ENCODE peak calls at places on chromosomes 5 and 9, in five cellular contexts. J is HCT116, M is A549, R is K562, U is HepG2. K is an unnamed sample. For H3K4me1, the result is how much of the 10 kb centered on the place peaks cover.

GRCh38 chr5:5278815-5279381 is 138.8 kb downstream of the ADAMTS16 start:
- DNase-seq in J (no peak), M (peak), R (no peak), U (no peak), K (no peak)

GRCh38 chr5:54567996-54568395 is 50.4 kb downstream of the SNX18 start:
- DNase-seq in J (no peak), M (no peak), R (no peak), U (no peak), K (no peak)

GRCh38 chr5:155732587-155733376 is 594.2 kb upstream of the SGCD start:
- DNase-seq in J (no peak), M (no peak), R (no peak), U (no peak), K (no peak)

GRCh38 chr5:144142030-144142825 is 28.2 kb downstream of the YIPF5 start:
- DNase-seq in J (peak), M (peak), R (peak), U (peak), K (peak)

GRCh38 chr5:127430627-127431026 is 86.8 kb upstream of the PRRC1 start:
- DNase-seq in J (no peak), M (no peak), R (no peak), U (no peak), K (no peak)

GRCh38 chr5:81254886-81255285 is 21.8 kb downstream of the CKMT2 start:
- DNase-seq in J (no peak), M (no peak), R (no peak), U (no peak), K (no peak)

GRCh38 chr9:109001275-109001676 is 12.0 kb downstream of the CTNNAL1 start:
- DNase-seq in J (peak), M (peak), R (no peak), U (peak), K (no peak)

GRCh38 chr5:179668404-179668803 is 12.4 kb downstream of the CBY3 start:
- DNase-seq in J (peak), M (peak), R (peak), U (peak), K (peak)

GRCh38 chr9:137050570-137050969 is 3.3 kb downstream of the ENTPD2 start:
- DNase-seq in J (no peak), M (no peak), R (no peak), U (no peak), K (no peak)
- H3K4me1 ChIP-seq in J (under half), M (under half), R (half or more), U (under half), K (under half)

DNA sequence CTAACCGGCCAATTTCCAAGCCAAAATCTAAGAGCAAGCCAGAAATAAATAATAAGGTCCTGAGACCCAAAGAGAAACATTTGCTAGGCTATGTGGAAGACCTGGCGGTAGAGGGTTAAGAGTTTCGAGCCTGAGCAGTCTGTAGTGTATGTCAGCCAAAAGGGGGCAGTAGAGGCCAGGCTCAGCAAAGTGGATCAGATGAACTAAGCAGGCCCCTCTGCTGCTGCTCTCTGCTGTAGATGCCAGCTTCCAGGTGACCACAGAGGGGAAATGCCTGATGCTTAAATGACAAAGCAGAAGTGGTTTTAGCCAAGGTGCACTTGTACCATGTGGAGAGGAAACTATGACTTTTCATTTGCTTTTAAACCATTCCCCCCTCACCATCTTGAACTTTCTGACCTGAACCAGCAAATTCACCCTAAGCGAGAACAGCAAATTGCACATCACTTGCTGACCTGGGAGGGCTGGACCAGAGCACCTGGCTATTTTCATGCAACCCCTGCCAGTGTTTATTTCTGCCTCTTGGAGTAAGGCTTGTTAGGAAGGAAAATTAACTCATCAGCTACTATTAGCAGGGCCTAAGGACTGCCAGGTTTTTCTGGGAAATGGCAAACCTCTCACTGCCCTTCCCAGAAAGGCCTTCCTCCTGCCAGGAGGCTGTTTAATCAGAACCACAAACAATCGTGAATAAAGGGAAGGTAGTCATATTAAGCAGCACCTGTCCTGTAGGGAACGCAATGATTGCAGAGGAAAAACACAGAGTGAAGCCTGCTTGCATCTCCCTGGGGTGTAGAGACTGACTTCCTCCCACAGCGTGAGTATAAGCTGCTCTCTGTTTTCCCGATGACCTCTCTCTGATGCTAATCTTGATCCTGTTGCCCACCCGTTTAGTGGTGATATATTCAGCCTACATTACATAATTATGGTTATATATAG is 818.2 kb downstream of the TLR4 start:
- DNase-seq in J (no peak), M (peak), R (peak), U (peak), K (peak)
- TF ChIP-seq CTCF in J (peak), M (peak), R (no peak), U (peak), K (peak)

DNA sequence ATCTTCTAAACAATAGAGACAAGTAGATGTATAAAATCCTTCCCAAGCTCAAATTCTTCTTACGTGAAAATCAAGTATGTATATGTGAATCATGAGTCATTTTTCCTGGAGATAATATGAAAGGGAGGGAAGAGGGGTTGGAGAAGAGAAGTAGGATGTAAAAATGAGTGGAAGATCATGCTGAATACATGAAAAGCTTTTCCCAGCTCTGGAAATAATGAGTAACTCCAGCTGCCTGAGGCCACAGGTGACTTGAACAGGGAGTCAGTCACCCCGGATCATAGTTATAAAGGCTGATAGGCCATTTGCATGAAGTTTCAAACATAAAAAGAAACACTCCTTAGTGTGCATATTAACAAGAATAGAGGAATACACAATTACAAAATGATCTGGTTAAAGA is 486.7 kb downstream of the EFNA5 start:
- DNase-seq in J (no peak), M (no peak), R (no peak), U (no peak), K (no peak)
- TF ChIP-seq REST in J (no peak), M (no peak), R (no peak), U (no peak), K (no peak)

DNA sequence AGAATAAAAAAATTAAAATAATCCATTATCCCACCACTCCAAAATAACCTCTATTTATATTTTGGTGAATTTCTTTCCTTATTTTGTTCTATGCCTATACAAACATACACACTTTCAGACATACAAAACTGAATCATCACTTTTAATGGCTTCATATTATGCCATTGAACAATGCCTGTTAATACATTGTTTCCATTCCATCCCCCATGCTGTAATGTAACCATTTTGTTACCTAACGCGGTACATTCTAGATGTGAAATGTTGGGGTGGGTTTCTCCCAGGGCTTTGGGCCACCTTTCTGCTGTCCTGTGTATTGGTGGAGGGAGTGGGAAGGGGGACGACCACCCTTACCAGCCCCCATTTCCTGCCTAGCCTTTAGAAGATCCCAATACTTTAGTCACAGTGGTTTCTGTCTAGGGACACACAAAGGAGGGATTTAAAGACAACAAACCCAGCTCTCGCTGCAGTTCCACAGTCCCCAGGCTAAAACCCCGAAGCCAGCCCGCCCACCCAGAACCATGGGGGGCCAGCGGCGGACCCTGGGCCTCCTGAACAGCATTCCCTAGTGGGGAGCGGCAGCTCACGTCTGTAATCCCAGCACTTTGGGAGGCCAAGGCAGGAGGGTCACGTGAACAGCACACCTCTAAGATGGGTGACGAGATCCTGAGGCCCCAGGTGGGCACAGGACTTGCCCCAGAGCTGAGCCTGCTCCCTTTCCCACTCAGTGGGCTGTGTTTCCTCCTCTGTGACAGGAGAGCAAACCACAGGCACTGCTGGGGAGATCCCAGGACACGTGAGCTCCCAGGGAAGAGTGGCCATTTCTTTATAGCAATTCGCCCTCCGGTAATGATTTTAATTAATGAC is 56.9 kb upstream of the STXBP1 start:
- DNase-seq in J (no peak), M (no peak), R (no peak), U (no peak), K (no peak)
- H3K4me1 ChIP-seq in J (half or more), M (half or more), R (under half), U (under half), K (under half)